ENCODE peak calls at places on chromosomes 11 and 22, in five cellular contexts. Q is mesenchymal stem cell, A is neuronal stem cell, M is IMR-90, F is H9. S is an unnamed sample.

GRCh38 chr11:64856382-64857227 is 12.2 kb upstream of the CDC42BPG start:
- DNase-seq in M (peak; percentile 85), Q (peak; percentile 98), F (no peak), A (no peak), S (no peak)

GRCh38 chr22:35434061-35434750 is 34.3 kb downstream of the MCM5 start:
- DNase-seq in A (no peak), Q (no peak), F (no peak), M (no peak), S (no peak)

GRCh38 chr22:31093090-31093850 is 12.2 kb downstream of the SMTN start:
- DNase-seq in Q (no peak), F (peak; percentile 24), M (no peak), A (no peak), S (no peak)

GRCh38 chr11:17574799-17575144 is 27.7 kb downstream of the OTOG start:
- DNase-seq in F (no peak), Q (no peak), A (no peak), M (no peak), S (peak; percentile 30)

GRCh38 chr11:90423378-90423777 is 200.5 kb upstream of the CHORDC1 start:
- DNase-seq in A (peak; percentile 3), M (no peak), F (no peak), Q (no peak), S (no peak)

GRCh38 chr11:84234011-84234410 is 947.8 kb upstream of the CCDC90B start:
- DNase-seq in F (no peak), A (no peak), Q (no peak), M (no peak), S (no peak)

GRCh38 chr11:35418282-35418846 is 994 bp downstream of the SLC1A2 start:
- DNase-seq in Q (peak; percentile 5), F (peak; percentile 72), M (no peak), A (peak; percentile 3), S (no peak)

GRCh38 chr22:46845281-46846153 is 83.1 kb downstream of the TBC1D22A start:
- DNase-seq in A (no peak), M (peak; percentile 63), F (no peak), Q (peak; percentile 27), S (no peak)

GRCh38 chr11:21646351-21646750 is 546.5 kb upstream of the ANO5 start:
- DNase-seq in M (no peak), F (no peak), A (no peak), Q (no peak), S (no peak)

GRCh38 chr11:94675239-94675638 is 92.9 kb upstream of the AMOTL1 start:
- DNase-seq in F (no peak), Q (no peak), A (no peak), M (no peak), S (no peak)

GRCh38 chr11:107018902-107019493 is 722 bp upstream of the GUCY1A2 start:
- DNase-seq in M (peak; percentile 61), Q (peak; percentile 87), A (peak; percentile 71), F (peak; percentile 90), S (no peak)

GRCh38 chr11:77530879-77531278 is 57.0 kb upstream of the PAK1 start:
- DNase-seq in A (no peak), Q (no peak), M (no peak), F (no peak), S (no peak)

GRCh38 chr11:57597971-57598830 is 716 bp downstream of the SERPING1 start:
- DNase-seq in F (peak; percentile 94), A (peak; percentile 97), M (peak; percentile 24), Q (peak; percentile 42), S (peak; percentile 75)

GRCh38 chr11:111538407-111539114 is 2.0 kb upstream of the LAYN start:
- DNase-seq in M (peak; percentile 43), Q (peak; percentile 51), F (no peak), A (no peak), S (no peak)

GRCh38 chr11:1762537-1763302 is 1.0 kb downstream of the CTSD start:
- DNase-seq in F (no peak), A (no peak), Q (no peak), M (no peak), S (no peak)

GRCh38 chr11:9760180-9760550 is 96.3 kb downstream of the SWAP70 start:
- DNase-seq in Q (peak; percentile 87), A (no peak), F (no peak), M (peak; percentile 95), S (no peak)

GRCh38 chr11:69925366-69926196 is 106.4 kb upstream of the FGF3 start:
- DNase-seq in M (peak; percentile 49), F (no peak), A (no peak), Q (peak; percentile 65), S (no peak)

GRCh38 chr22:35380537-35381423 is at the start of gene HMOX1:
- DNase-seq in F (peak; percentile 81), Q (peak; percentile 94), A (peak; percentile 49), M (peak; percentile 85), S (peak; percentile 82)

GRCh38 chr11:65547446-65548125 is 10.6 kb downstream of the LTBP3 start:
- DNase-seq in M (no peak), A (no peak), Q (no peak), F (no peak), S (no peak)

GRCh38 chr11:65215441-65216076 is 33.8 kb downstream of the CAPN1 start:
- DNase-seq in F (no peak), A (no peak), M (no peak), Q (no peak), S (no peak)

GRCh38 chr11:69880803-69881445 is 61.7 kb upstream of the FGF3 start:
- DNase-seq in A (no peak), M (no peak), Q (no peak), F (peak; percentile 17), S (no peak)

GRCh38 chr22:22380098-22381030 is 128.2 kb downstream of the ZNF280B start:
- DNase-seq in Q (no peak), F (peak; percentile 61), A (no peak), M (no peak), S (no peak)

GRCh38 chr11:96085349-96085910 is 161.5 kb upstream of the MTMR2 start:
- DNase-seq in A (no peak), M (no peak), Q (no peak), F (no peak), S (no peak)

GRCh38 chr11:96081561-96081960 is 157.7 kb upstream of the MTMR2 start:
- DNase-seq in A (no peak), F (no peak), Q (no peak), M (no peak), S (no peak)

GRCh38 chr11:96082002-96082899 is 158.3 kb upstream of the MTMR2 start:
- DNase-seq in M (no peak), Q (peak; percentile 43), A (no peak), F (no peak), S (no peak)

GRCh38 chr11:96084610-96085348 is 160.9 kb upstream of the MTMR2 start:
- DNase-seq in M (peak; percentile 78), F (no peak), A (no peak), Q (peak; percentile 77), S (no peak)

DNA sequence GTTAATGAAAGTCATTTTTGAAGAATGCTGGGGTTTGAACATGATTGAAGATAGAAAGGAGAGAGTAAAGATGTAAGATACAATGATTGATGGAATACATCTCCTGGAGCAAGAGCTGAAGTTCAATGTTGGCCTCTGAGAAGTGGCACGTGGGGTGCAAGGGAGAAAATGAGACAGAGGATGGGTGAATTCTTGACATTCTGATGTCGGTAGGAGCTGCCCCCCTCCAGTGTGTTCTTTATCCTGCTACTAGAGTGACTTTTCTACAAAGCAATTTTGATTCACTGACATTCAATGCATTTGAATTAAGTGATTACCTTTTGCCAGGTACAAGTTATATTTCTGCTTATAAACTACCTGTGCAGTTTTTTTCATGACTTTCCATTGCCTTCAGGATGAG is 159.0 kb upstream of the MTMR2 start:
- DNase-seq in F (no peak), A (no peak), M (no peak), Q (no peak), S (no peak)
- H2BK5ac ChIP-seq in F (no peak overlapping the region), A (no peak overlapping the region), M (no peak overlapping the region), Q (no peak overlapping the region), S (no peak overlapping the region)

GRCh38 chr22:20857838-20858614 is 585 bp downstream of the PI4KA start:
- DNase-seq in A (peak; percentile 92), M (peak; percentile 85), Q (peak; percentile 91), F (peak; percentile 94), S (peak; percentile 72)
- H2BK5ac ChIP-seq in A (peak overlapping the region; percentile 70), M (peak overlapping the region; percentile 65), Q (no peak overlapping the region), F (no peak overlapping the region), S (peak overlapping the region; percentile 40)

GRCh38 chr11:27471588-27472397 is 797 bp downstream of the LGR4 start:
- DNase-seq in Q (peak; percentile 28), A (peak; percentile 52), F (peak; percentile 61), M (no peak), S (peak; percentile 66)

GRCh38 chr11:27469333-27469680 is 3.3 kb downstream of the LGR4 start:
- DNase-seq in M (no peak), F (no peak), Q (no peak), A (no peak), S (no peak)

GRCh38 chr11:27470166-27470565 is 2.4 kb downstream of the LGR4 start:
- DNase-seq in M (no peak), Q (no peak), A (no peak), F (no peak), S (no peak)

GRCh38 chr11:27472398-27473016 is at the start of gene LGR4:
- DNase-seq in A (peak; percentile 96), Q (peak; percentile 97), F (peak; percentile 99), M (peak; percentile 90), S (peak; percentile 97)

DNA sequence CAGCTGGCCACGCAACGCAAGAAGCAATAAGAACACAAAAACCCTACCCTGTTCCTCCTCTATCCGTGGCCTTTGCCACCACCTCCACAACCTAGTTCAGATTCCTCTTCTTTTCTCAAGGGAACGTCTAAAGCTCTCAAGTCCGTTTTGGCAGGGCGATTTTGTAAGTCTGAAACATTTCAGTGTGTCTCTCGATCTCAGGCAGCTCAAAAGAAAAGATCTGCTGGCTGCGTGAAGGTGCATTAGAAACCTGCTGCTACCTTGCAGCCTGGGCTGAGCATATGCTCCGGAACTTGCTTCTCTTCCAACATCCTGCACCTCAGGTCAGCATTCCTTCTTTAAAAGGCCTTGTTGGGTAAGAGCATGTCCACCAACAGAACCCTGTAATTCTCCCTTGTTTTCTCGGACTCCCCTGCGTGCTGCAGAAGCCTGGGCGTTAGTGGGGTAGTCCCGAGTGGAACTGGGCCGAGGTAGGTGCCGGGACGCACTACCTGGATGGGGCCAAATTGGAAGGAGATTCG is 1.5 kb downstream of the LGR4 start:
- DNase-seq in F (no peak), A (no peak), Q (peak; percentile 26), M (no peak), S (no peak)
- H2BK5ac ChIP-seq in F (no peak overlapping the region), A (peak overlapping the region; percentile 99), Q (no peak overlapping the region), M (no peak overlapping the region), S (peak overlapping the region; percentile 77)

GRCh38 chr22:19879651-19879995 is 24.9 kb upstream of the GNB1L start:
- DNase-seq in Q (no peak), F (peak; percentile 26), A (no peak), M (no peak), S (peak; percentile 48)
- H2BK5ac ChIP-seq in Q (no peak overlapping the region), F (no peak overlapping the region), A (peak overlapping the region; percentile 84), M (peak overlapping the region; percentile 97), S (peak overlapping the region; percentile 99)